ENCODE peak calls at places on chromosomes 16 and 17, in nine cellular contexts. K, M, T, O, A, S, I, X and D are unnamed samples.

GRCh38 chr16:67029249-67030096 is 524 bp downstream of the CBFB start:
- DNase-seq in K (peak; percentile 46), M (peak; percentile 73), T (no peak), O (peak; percentile 14), A (peak; percentile 75), S (peak; percentile 42), I (peak; percentile 42), X (peak; percentile 58), D (peak; percentile 53)

GRCh38 chr17:61250335-61250890 is 149.2 kb upstream of the TBX2 start:
- DNase-seq in K (no peak), M (no peak), T (no peak), O (no peak), A (no peak), S (no peak), I (no peak), X (no peak), D (no peak)

GRCh38 chr16:29842732-29843346 is 20.2 kb downstream of the CDIPT start:
- DNase-seq in K (no peak), M (no peak), T (no peak), O (no peak), A (no peak), S (no peak), I (no peak), X (no peak), D (no peak)

GRCh38 chr16:81326971-81327370 is 12.2 kb downstream of the GAN start:
- DNase-seq in K (no peak), M (no peak), T (no peak), O (no peak), A (no peak), S (no peak), I (no peak), X (no peak), D (no peak)

GRCh38 chr16:75092777-75093176 is 23.8 kb downstream of the LDHD start:
- DNase-seq in K (no peak), M (no peak), T (no peak), O (no peak), A (no peak), S (no peak), I (no peak), X (no peak), D (no peak)

GRCh38 chr17:82520041-82520910 is 744 bp downstream of the FOXK2 start:
- DNase-seq in K (no peak), M (peak; percentile 35), T (no peak), O (peak; percentile 36), A (peak; percentile 52), S (peak; percentile 29), I (peak; percentile 26), X (peak; percentile 47), D (peak; percentile 33)

GRCh38 chr16:4285167-4285566 is 12.3 kb upstream of the TFAP4 start:
- DNase-seq in K (no peak), M (no peak), T (no peak), O (no peak), A (no peak), S (no peak), I (no peak), X (no peak), D (no peak)

GRCh38 chr16:86455609-86456008 is 54.7 kb upstream of the FOXF1 start:
- DNase-seq in K (no peak), M (no peak), T (no peak), O (no peak), A (no peak), S (no peak), I (no peak), X (no peak), D (no peak)

GRCh38 chr17:30290696-30291570 is 811 bp downstream of the BLMH start:
- DNase-seq in K (peak; percentile 68), M (peak; percentile 28), T (peak; percentile 49), O (peak; percentile 60), A (peak; percentile 65), S (peak; percentile 1), I (peak; percentile 7), X (peak; percentile 30), D (peak; percentile 49)

GRCh38 chr16:73000020-73000906 is 47.7 kb downstream of the ZFHX3 start:
- DNase-seq in K (no peak), M (peak; percentile 46), T (no peak), O (no peak), A (peak; percentile 40), S (no peak), I (no peak), X (no peak), D (no peak)

GRCh38 chr17:77881545-77881944 is 77.0 kb upstream of the TNRC6C start:
- DNase-seq in K (no peak), M (peak; percentile 89), T (no peak), O (no peak), A (peak; percentile 80), S (peak; percentile 51), I (peak; percentile 85), X (peak; percentile 89), D (no peak)

GRCh38 chr17:69609495-69610315 is 195.2 kb downstream of the MAP2K6 start:
- DNase-seq in K (peak; percentile 20), M (no peak), T (peak; percentile 36), O (peak; percentile 15), A (peak; percentile 77), S (no peak), I (no peak), X (no peak), D (peak; percentile 34)

GRCh38 chr16:12158428-12158827 is 181.9 kb downstream of the SNX29 start:
- DNase-seq in K (peak; percentile 61), M (no peak), T (no peak), O (no peak), A (peak; percentile 83), S (no peak), I (no peak), X (no peak), D (no peak)

GRCh38 chr16:46730801-46731690 is 17.1 kb downstream of the MYLK3 start:
- DNase-seq in K (no peak), M (no peak), T (no peak), O (no peak), A (no peak), S (no peak), I (no peak), X (no peak), D (no peak)

GRCh38 chr17:78729636-78730035 is 52.4 kb downstream of the CYTH1 start:
- DNase-seq in K (no peak), M (no peak), T (no peak), O (no peak), A (no peak), S (no peak), I (no peak), X (no peak), D (no peak)

GRCh38 chr17:1979182-1979980 is 45.8 kb downstream of the RTN4RL1 start:
- DNase-seq in K (no peak), M (no peak), T (no peak), O (peak; percentile 31), A (no peak), S (no peak), I (no peak), X (no peak), D (no peak)

GRCh38 chr17:78144736-78145641 is 1.2 kb upstream of the C17orf99 start:
- DNase-seq in K (no peak), M (peak; percentile 64), T (no peak), O (no peak), A (no peak), S (no peak), I (no peak), X (no peak), D (no peak)

GRCh38 chr17:27519550-27519949 is 63.3 kb downstream of the KSR1 start:
- DNase-seq in K (no peak), M (no peak), T (no peak), O (no peak), A (no peak), S (no peak), I (no peak), X (no peak), D (no peak)